ENCODE peak calls at places on chromosome 22, in seven cellular contexts. A is CD4-positive, alpha-beta memory T cell; P is cardiac muscle cell; K is heart left ventricle; M is fibroblast of lung; T is A673; Q is aorta. Z is an unnamed sample.

GRCh38 chr22:23274891-23275694 is 94.8 kb downstream of the BCR start:
- DNase-seq in M (no peak), A (no peak), T (no peak), P (no peak), Q (no peak), K (no peak), Z (no peak)

GRCh38 chr22:34111210-34111824 is 191.0 kb upstream of the LARGE1 start:
- DNase-seq in M (peak; percentile 3), T (peak; percentile 2), A (no peak), Q (no peak), K (peak; percentile 18), P (peak; percentile 55), Z (peak; percentile 1)

GRCh38 chr22:41469218-41469851 is 418 bp downstream of the ACO2 start:
- DNase-seq in P (no peak), A (no peak), T (peak; percentile 45), Q (no peak), K (no peak), M (no peak), Z (no peak)

GRCh38 chr22:11629661-11630385 is 3898.2 kb upstream of the OR11H1 start:
- DNase-seq in K (no peak), T (no peak), A (no peak), Q (no peak), M (no peak), P (no peak), Z (no peak)

GRCh38 chr22:29692327-29692640 is 27.5 kb upstream of the CABP7 start:
- DNase-seq in Q (no peak), M (no peak), K (no peak), T (no peak), A (no peak), P (no peak), Z (no peak)

GRCh38 chr22:32353840-32354239 is 3.8 kb upstream of the RFPL3 start:
- DNase-seq in K (no peak), P (no peak), A (no peak), M (no peak), T (no peak), Q (no peak), Z (no peak)

GRCh38 chr22:31584804-31585160 is 77.2 kb downstream of the PISD start:
- DNase-seq in A (peak; percentile 39), P (no peak), T (no peak), M (no peak), K (no peak), Q (no peak), Z (no peak)

GRCh38 chr22:27267145-27267544 is 534.4 kb downstream of the MN1 start:
- DNase-seq in K (no peak), Q (no peak), M (no peak), T (no peak), P (no peak), A (no peak), Z (no peak)

GRCh38 chr22:38481871-38482332 is 14.0 kb downstream of the KDELR3 start:
- DNase-seq in Q (no peak), P (no peak), K (no peak), T (no peak), M (no peak), A (no peak), Z (no peak)

GRCh38 chr22:23071163-23072034 is 1.1 kb downstream of the GNAZ start:
- DNase-seq in A (no peak), Q (peak; percentile 40), P (no peak), M (no peak), K (no peak), T (no peak), Z (peak; percentile 6)

GRCh38 chr22:49094151-49094550 is 733.5 kb downstream of the BRD1 start:
- DNase-seq in M (no peak), T (peak; percentile 45), Q (peak; percentile 24), K (no peak), P (no peak), A (no peak), Z (no peak)

GRCh38 chr22:26763633-26764295 is 106.4 kb downstream of the MIAT start:
- DNase-seq in T (no peak), M (peak; percentile 50), K (no peak), A (no peak), P (no peak), Q (no peak), Z (no peak)

GRCh38 chr22:37285937-37286336 is 3.6 kb downstream of the CYTH4 start:
- DNase-seq in T (no peak), Q (no peak), M (no peak), K (no peak), P (no peak), A (no peak), Z (no peak)

GRCh38 chr22:37284807-37285355 is 2.6 kb downstream of the CYTH4 start:
- DNase-seq in P (peak; percentile 39), T (no peak), M (no peak), A (peak; percentile 33), K (peak; percentile 64), Q (peak; percentile 88), Z (peak; percentile 58)

GRCh38 chr22:37283393-37283937 is 1.2 kb downstream of the CYTH4 start:
- DNase-seq in Q (peak; percentile 72), M (no peak), T (no peak), P (peak; percentile 34), K (no peak), A (peak; percentile 71), Z (no peak)

GRCh38 chr22:37282385-37282677 is at the start of gene CYTH4:
- DNase-seq in Q (peak; percentile 91), A (peak; percentile 65), K (peak; percentile 61), M (no peak), T (no peak), P (no peak), Z (peak; percentile 64)

DNA sequence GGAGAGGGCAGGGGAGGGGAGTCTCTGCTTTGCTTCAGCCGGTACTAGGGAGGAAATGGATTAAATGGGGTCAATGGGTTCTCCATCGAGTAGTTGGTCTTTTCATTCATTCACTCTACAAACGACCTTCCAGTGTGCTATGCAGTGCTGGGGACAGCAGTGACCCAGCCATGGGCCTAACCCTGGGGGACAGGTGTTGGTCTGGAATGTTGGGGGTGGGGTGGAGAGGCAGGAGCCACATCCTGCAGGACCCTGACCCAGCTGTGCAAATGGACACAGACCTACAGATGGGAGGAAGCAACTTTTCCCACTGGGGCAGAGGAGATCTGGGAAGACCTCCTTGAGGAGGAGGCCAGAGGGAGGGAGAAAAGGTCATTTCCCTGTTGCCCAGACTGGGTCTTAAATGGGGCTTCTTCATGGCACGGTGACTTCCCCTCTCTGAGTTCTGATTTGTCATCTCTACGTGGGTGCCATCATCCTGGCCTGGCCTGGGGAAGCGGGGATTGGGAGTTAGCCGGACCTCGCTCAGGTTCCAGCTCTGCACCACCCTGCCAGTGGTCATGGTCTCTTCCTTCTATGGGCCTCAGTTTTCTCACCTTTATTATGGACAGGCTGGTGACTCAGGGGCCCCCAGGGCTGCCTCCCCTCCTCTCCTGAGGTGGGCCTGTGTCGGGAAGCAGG is 2.0 kb downstream of the CYTH4 start:
- DNase-seq in T (no peak), A (no peak), Q (no peak), P (no peak), K (no peak), M (no peak), Z (no peak)
- H3K4me3 ChIP-seq in T (no peak overlapping the region), A (peak overlapping the region; percentile 99), Q (no peak overlapping the region), P (no peak overlapping the region), K (peak overlapping the region; percentile 51), M (no peak overlapping the region), Z (peak overlapping the region; percentile 89)

GRCh38 chr22:42620084-42620483 is 5.4 kb upstream of the POLDIP3 start:
- DNase-seq in Q (no peak), K (no peak), M (no peak), P (no peak), A (no peak), T (no peak), Z (no peak)

GRCh38 chr22:42617155-42617983 is 2.7 kb upstream of the POLDIP3 start:
- DNase-seq in Q (no peak), T (no peak), P (no peak), K (no peak), A (no peak), M (no peak), Z (no peak)

GRCh38 chr22:42622061-42622710 is 7.5 kb upstream of the POLDIP3 start:
- DNase-seq in A (no peak), P (no peak), K (no peak), T (no peak), Q (no peak), M (no peak), Z (no peak)

GRCh38 chr22:42621505-42622002 is 6.9 kb upstream of the POLDIP3 start:
- DNase-seq in M (peak; percentile 70), A (peak; percentile 53), T (peak; percentile 64), P (peak; percentile 83), Q (peak; percentile 79), K (peak; percentile 64), Z (peak; percentile 67)

DNA sequence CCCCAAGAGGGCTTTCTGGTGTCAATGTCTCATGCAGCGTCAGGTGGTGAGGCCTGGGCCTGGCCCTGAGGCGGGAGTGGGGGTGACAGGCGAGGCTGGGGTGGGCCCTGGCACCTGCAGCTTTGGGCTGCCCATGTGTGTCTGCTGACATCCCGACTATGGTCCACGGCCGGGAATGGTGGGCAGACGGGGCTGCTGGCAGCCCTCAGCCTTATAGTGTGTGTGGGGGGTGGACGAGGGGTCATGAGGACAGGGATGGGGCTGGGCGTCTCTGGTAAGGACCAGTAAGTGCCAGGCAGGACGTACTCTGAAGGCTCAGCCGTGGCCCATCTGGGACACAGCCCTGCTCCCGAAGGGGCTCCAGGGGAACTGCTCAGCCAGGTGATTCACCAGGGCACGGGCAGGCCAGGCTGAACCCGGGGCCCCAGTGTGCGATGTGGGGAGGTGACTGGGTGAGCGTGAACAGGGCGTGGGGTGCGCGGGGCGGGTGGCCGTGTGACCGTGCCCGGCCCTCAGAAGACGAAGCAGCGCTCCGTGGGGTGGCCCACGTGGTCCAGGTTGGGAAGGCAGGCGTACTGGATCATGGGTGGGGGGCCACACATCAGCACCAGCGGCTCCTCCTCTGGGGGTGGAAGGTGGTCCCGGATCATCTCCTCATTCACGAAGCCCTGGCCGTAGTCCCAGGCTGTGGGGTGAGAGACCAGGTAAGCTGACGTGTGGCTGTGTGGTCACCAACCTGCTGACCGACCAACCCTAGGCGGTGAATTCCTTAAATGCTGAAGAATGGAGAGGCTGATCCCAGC is 4.8 kb upstream of the POLDIP3 start:
- DNase-seq in M (no peak), T (no peak), Q (no peak), A (no peak), P (no peak), K (no peak), Z (no peak)
- H3K27ac ChIP-seq in M (no peak overlapping the region), T (no peak overlapping the region), Q (peak overlapping the region; percentile 10), A (no peak overlapping the region), P (no peak overlapping the region), K (no peak overlapping the region), Z (no peak overlapping the region)

GRCh38 chr22:45627489-45628233 is 44.0 kb upstream of the ATXN10 start:
- DNase-seq in A (no peak), Q (no peak), T (no peak), K (no peak), P (no peak), M (no peak), Z (no peak)
- H3K4me1 ChIP-seq in A (no peaks in the 10 kb centered on the region), Q (no peaks in the 10 kb centered on the region), T (no peaks in the 10 kb centered on the region), K (no peaks in the 10 kb centered on the region), P (no peaks in the 10 kb centered on the region), M (no peaks in the 10 kb centered on the region), Z (no peaks in the 10 kb centered on the region)

GRCh38 chr22:50532353-50532700 is 2.5 kb upstream of the TYMP start:
- DNase-seq in Q (no peak), A (no peak), T (no peak), K (peak; percentile 73), M (no peak), P (no peak), Z (no peak)
- H3K4me3 ChIP-seq in Q (no peak overlapping the region), A (peak overlapping the region; percentile 94), T (peak overlapping the region; percentile 46), K (peak overlapping the region; percentile 82), M (peak overlapping the region; percentile 28), P (peak overlapping the region; percentile 42), Z (peak overlapping the region; percentile 84)

GRCh38 chr22:36302439-36303114 is 49.6 kb downstream of the APOL1 start:
- DNase-seq in K (no peak), A (no peak), T (no peak), M (no peak), P (no peak), Q (no peak), Z (no peak)
- H3K27ac ChIP-seq in K (no peak overlapping the region), A (no peak overlapping the region), T (no peak overlapping the region), M (peak overlapping the region; percentile 98), P (peak overlapping the region; percentile 21), Q (peak overlapping the region; percentile 20), Z (no peak overlapping the region)

GRCh38 chr22:42934338-42934737 is 77.3 kb upstream of the ARFGAP3 start:
- DNase-seq in Q (peak; percentile 49), M (no peak), K (no peak), P (no peak), T (no peak), A (no peak), Z (no peak)
- H3K4me1 ChIP-seq in Q (peaks cover 15% of the 10 kb centered on the region), M (peaks cover 47% of the 10 kb centered on the region), K (peaks cover 77% of the 10 kb centered on the region), P (peaks cover 18% of the 10 kb centered on the region), T (peaks cover 5% of the 10 kb centered on the region), A (peaks cover 39% of the 10 kb centered on the region), Z (peaks cover 13% of the 10 kb centered on the region)

Z was measured in CD8-positive, alpha-beta memory T cell.